ENCODE peak calls at places on chromosome 14, in eight cellular contexts. S is ovary, X is IMR-90, I is gastrocnemius medialis, F is transverse colon, P is HCT116, U is K562, G is heart left ventricle. N is an unnamed sample.

GRCh38 chr14:103385994-103386491 is 828 bp downstream of the MARK3 start:
- DNase-seq in I (no peak), F (peak; percentile 50), G (peak; percentile 32), S (no peak), P (no peak), U (no peak), X (peak; percentile 31), N (peak; percentile 41)

GRCh38 chr14:91349481-91350074 is 68.0 kb downstream of the CCDC88C start:
- DNase-seq in G (no peak), F (no peak), I (no peak), U (no peak), S (no peak), P (no peak), X (no peak), N (no peak)

GRCh38 chr14:48723841-48724495 is 862.2 kb downstream of the RPS29 start:
- DNase-seq in P (no peak), I (no peak), U (no peak), S (no peak), F (no peak), G (no peak), X (peak; percentile 23), N (no peak)

GRCh38 chr14:55249423-55249822 is 21.8 kb upstream of the FBXO34 start:
- DNase-seq in G (no peak), I (no peak), U (no peak), X (peak; percentile 72), F (no peak), S (no peak), P (no peak), N (no peak)

GRCh38 chr14:73761621-73762355 is 47.6 kb upstream of the PNMA1 start:
- DNase-seq in U (no peak), G (peak; percentile 45), F (no peak), S (no peak), X (no peak), P (no peak), I (no peak), N (no peak)

GRCh38 chr14:58878740-58879139 is 241.0 kb downstream of the DACT1 start:
- DNase-seq in S (no peak), P (no peak), X (peak; percentile 9), G (no peak), U (no peak), F (no peak), I (no peak), N (no peak)

GRCh38 chr14:79051009-79051710 is 881.0 kb downstream of the NRXN3 start:
- DNase-seq in P (no peak), I (no peak), F (no peak), X (no peak), G (no peak), U (no peak), S (no peak), N (no peak)

GRCh38 chr14:41137741-41138140 is 468.9 kb upstream of the LRFN5 start:
- DNase-seq in I (no peak), X (no peak), S (no peak), F (no peak), G (no peak), P (no peak), U (no peak), N (no peak)

GRCh38 chr14:66043921-66044320 is 442.2 kb upstream of the CCDC196 start:
- DNase-seq in P (no peak), X (no peak), F (no peak), U (no peak), S (no peak), G (no peak), I (no peak), N (no peak)

GRCh38 chr14:91317381-91318313 is 73.1 kb upstream of the GPR68 start:
- DNase-seq in F (peak; percentile 87), U (peak; percentile 23), S (peak; percentile 75), P (no peak), I (no peak), X (no peak), G (peak; percentile 83), N (peak; percentile 79)

GRCh38 chr14:39180553-39180952 is 5.5 kb downstream of the PNN start:
- DNase-seq in S (no peak), X (no peak), U (no peak), P (no peak), I (no peak), G (no peak), F (no peak), N (no peak)

GRCh38 chr14:41285193-41285748 is 321.4 kb upstream of the LRFN5 start:
- DNase-seq in I (no peak), G (peak; percentile 19), F (no peak), S (no peak), P (no peak), U (no peak), X (peak; percentile 1), N (peak; percentile 14)

GRCh38 chr14:64707661-64708060 is 3.4 kb downstream of the PLEKHG3 start:
- DNase-seq in F (peak; percentile 53), S (no peak), U (no peak), I (no peak), X (peak; percentile 85), P (peak; percentile 78), G (no peak), N (no peak)

GRCh38 chr14:60184597-60185555 is 19.7 kb upstream of the DHRS7 start:
- DNase-seq in G (no peak), S (no peak), U (no peak), P (no peak), F (no peak), I (no peak), X (no peak), N (no peak)
- TF ChIP-seq CTCF in G (no peak), S (no peak), U (no peak), P (no peak), F (no peak), I (no peak), X (no peak), N (no peak)

DNA sequence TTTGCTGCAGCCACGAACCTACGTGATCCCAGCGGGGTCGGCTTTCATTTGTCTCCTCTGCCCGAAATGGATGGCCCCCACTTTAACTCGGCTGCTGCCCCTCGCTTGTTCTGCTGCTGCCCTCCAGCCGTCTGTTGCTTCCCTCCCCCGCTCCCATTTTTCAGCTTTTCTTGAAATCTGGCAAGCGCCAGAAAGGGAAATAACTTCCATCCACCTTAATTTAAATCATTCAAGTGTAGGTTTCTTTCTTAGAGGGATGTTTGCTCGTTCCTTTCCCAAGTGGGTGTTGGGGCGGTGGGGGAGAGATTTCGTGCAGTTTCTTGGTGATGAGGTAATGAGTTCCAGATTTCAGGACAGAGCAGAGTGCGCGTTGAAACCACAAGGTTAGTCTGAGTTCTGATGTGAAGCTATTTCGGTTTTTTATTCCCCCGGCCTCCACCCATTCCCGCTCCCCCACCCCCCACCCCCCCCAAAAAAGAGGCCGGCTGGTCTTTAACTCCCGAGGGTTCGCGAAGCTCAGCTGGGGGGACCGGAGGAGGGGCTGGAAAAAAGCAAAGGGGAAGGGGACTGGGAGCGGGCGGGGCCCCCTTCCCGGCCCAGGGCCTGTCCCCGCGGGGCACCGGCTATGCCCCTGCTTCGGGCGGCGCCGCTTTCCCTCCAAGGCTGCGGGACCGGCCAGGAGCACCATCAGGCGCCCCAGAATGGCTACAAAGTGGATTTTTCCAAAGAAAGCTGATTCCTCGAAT is 2.2 kb upstream of the ZFP36L1 start:
- DNase-seq in G (no peak), P (no peak), F (peak; percentile 54), X (peak; percentile 95), S (no peak), I (no peak), U (peak; percentile 39), N (peak; percentile 76)
- TF ChIP-seq POLR2A in G (no peak), P (peak; percentile 55), F (no peak), X (peak; percentile 13), S (peak; percentile 51), I (no peak), U (peak; percentile 21), N (no peak)

GRCh38 chr14:68549966-68550705 is 242.7 kb downstream of the ZFP36L1 start:
- DNase-seq in G (no peak), F (no peak), P (no peak), I (no peak), U (no peak), S (no peak), X (no peak), N (no peak)

GRCh38 chr14:68546839-68547238 is 246.0 kb downstream of the ZFP36L1 start:
- DNase-seq in X (peak; percentile 88), I (peak; percentile 55), G (no peak), S (no peak), U (no peak), P (no peak), F (no peak), N (peak; percentile 37)

GRCh38 chr14:68548194-68549056 is 244.4 kb downstream of the ZFP36L1 start:
- DNase-seq in P (peak; percentile 82), X (peak; percentile 98), U (no peak), S (peak; percentile 92), G (peak; percentile 95), F (peak; percentile 78), I (peak; percentile 87), N (peak; percentile 73)

GRCh38 chr14:68549057-68549421 is 243.8 kb downstream of the ZFP36L1 start:
- DNase-seq in S (no peak), I (peak; percentile 81), F (no peak), X (peak; percentile 72), P (peak; percentile 74), G (no peak), U (no peak), N (no peak)

GRCh38 chr14:68547305-68548193 is 245.3 kb downstream of the ZFP36L1 start:
- DNase-seq in U (no peak), F (peak; percentile 62), I (peak; percentile 92), G (peak; percentile 57), X (peak; percentile 93), P (peak; percentile 85), S (peak; percentile 56), N (peak; percentile 37)
- H3K4me1 ChIP-seq in U (no peaks in the 10 kb centered on the region), F (peaks cover 38% of the 10 kb centered on the region), I (peaks cover 96% of the 10 kb centered on the region), G (peaks cover 71% of the 10 kb centered on the region), X (peaks cover 45% of the 10 kb centered on the region), P (peaks cover 75% of the 10 kb centered on the region), S (peaks cover 40% of the 10 kb centered on the region), N (peaks cover 54% of the 10 kb centered on the region)

GRCh38 chr14:100416921-100417451 is 93.8 kb downstream of the SLC25A47 start:
- DNase-seq in U (no peak), S (no peak), I (no peak), P (no peak), F (peak; percentile 56), G (no peak), X (peak; percentile 83), N (no peak)

GRCh38 chr14:100417466-100417865 is 94.3 kb downstream of the SLC25A47 start:
- DNase-seq in F (peak; percentile 84), P (peak; percentile 63), X (peak; percentile 97), I (peak; percentile 14), S (peak; percentile 52), G (no peak), U (peak; percentile 63), N (peak; percentile 73)

GRCh38 chr14:100421756-100422470 is 98.8 kb downstream of the SLC25A47 start:
- DNase-seq in X (no peak), F (no peak), I (no peak), S (no peak), G (no peak), U (no peak), P (no peak), N (no peak)

GRCh38 chr14:100422556-100423420 is 99.6 kb downstream of the SLC25A47 start:
- DNase-seq in G (no peak), U (no peak), S (no peak), X (peak; percentile 49), F (no peak), P (no peak), I (no peak), N (no peak)

GRCh38 chr14:100419856-100420255 is 96.7 kb downstream of the SLC25A47 start:
- DNase-seq in X (no peak), U (peak; percentile 32), P (no peak), F (no peak), G (no peak), I (no peak), S (no peak), N (no peak)
- TF ChIP-seq CTCF in X (no peak), U (peak; percentile 32), P (peak; percentile 34), F (no peak), G (no peak), I (no peak), S (no peak), N (no peak)